ENCODE peak calls at places on chromosomes 6 and 20, in nine cellular contexts. D, V, Y, J, A, R, B, M and U are unnamed samples.
A peak's percentile ranks its signal among the peaks of the same experiment; 100 is the strongest.

GRCh38 chr6:24926192-24926591 is 9.6 kb downstream of the RIPOR2 start:
- DNase-seq in D (no peak), V (no peak), Y (no peak), J (no peak), A (no peak), R (no peak), B (no peak), M (no peak), U (peak; percentile 52)

GRCh38 chr6:18034798-18035202 is 47.4 kb upstream of the KIF13A start:
- DNase-seq in D (peak; percentile 65), V (peak; percentile 19), Y (no peak), J (no peak), A (peak; percentile 19), R (no peak), B (no peak), M (no peak), U (no peak)

GRCh38 chr6:167968091-167968490 is 29.4 kb upstream of the KIF25 start:
- DNase-seq in D (peak; percentile 65), V (no peak), Y (no peak), J (no peak), A (peak; percentile 43), R (no peak), B (no peak), M (no peak), U (no peak)

GRCh38 chr20:46230811-46231282 is 77.5 kb downstream of the CDH22 start:
- DNase-seq in D (peak; percentile 28), V (peak; percentile 24), Y (no peak), J (no peak), A (no peak), R (no peak), B (no peak), M (no peak), U (no peak)

GRCh38 chr6:121932071-121933009 is 467.1 kb upstream of the HSF2 start:
- DNase-seq in D (peak; percentile 1), V (peak; percentile 95), Y (no peak), J (peak; percentile 44), A (no peak), R (peak; percentile 39), B (no peak), M (no peak), U (no peak)

GRCh38 chr6:88623531-88623930 is 339.9 kb downstream of the RNGTT start:
- DNase-seq in D (no peak), V (no peak), Y (no peak), J (no peak), A (no peak), R (no peak), B (no peak), M (no peak), U (no peak)

GRCh38 chr6:26530203-26530602 is 8.0 kb upstream of the HMGN4 start:
- DNase-seq in D (no peak), V (no peak), Y (no peak), J (no peak), A (no peak), R (no peak), B (no peak), M (no peak), U (no peak)

GRCh38 chr6:87483929-87484328 is 11.2 kb downstream of the SLC35A1 start:
- DNase-seq in D (no peak), V (peak; percentile 43), Y (no peak), J (no peak), A (no peak), R (no peak), B (no peak), M (no peak), U (no peak)

GRCh38 chr6:18985958-18986357 is 598.8 kb downstream of the RNF144B start:
- DNase-seq in D (no peak), V (no peak), Y (no peak), J (no peak), A (no peak), R (no peak), B (no peak), M (no peak), U (no peak)

GRCh38 chr20:24948939-24949679 is at the start of gene CST7:
- DNase-seq in D (peak; percentile 62), V (no peak), Y (no peak), J (no peak), A (peak; percentile 10), R (peak; percentile 62), B (no peak), M (peak; percentile 66), U (peak; percentile 87)

GRCh38 chr20:24950836-24951525 is 1.9 kb downstream of the CST7 start:
- DNase-seq in D (no peak), V (no peak), Y (no peak), J (no peak), A (peak; percentile 6), R (no peak), B (no peak), M (peak; percentile 56), U (no peak)

GRCh38 chr20:24951536-24952047 is 2.5 kb downstream of the CST7 start:
- DNase-seq in D (no peak), V (no peak), Y (no peak), J (no peak), A (peak; percentile 2), R (no peak), B (no peak), M (peak; percentile 42), U (no peak)

GRCh38 chr20:24950128-24950835 is 1.2 kb downstream of the CST7 start:
- DNase-seq in D (no peak), V (no peak), Y (no peak), J (no peak), A (peak; percentile 9), R (no peak), B (no peak), M (peak; percentile 58), U (no peak)

GRCh38 chr20:24949756-24950127 is 673 bp downstream of the CST7 start:
- DNase-seq in D (no peak), V (no peak), Y (no peak), J (no peak), A (peak; percentile 7), R (no peak), B (no peak), M (peak; percentile 40), U (no peak)
- H3K4me1 ChIP-seq in D (no peaks in the 10 kb centered on the region), V (no peaks in the 10 kb centered on the region), Y (peaks cover 7% of the 10 kb centered on the region), J (peaks cover 41% of the 10 kb centered on the region), A (no peaks in the 10 kb centered on the region), R (peaks cover 5% of the 10 kb centered on the region), B (no peaks in the 10 kb centered on the region), M (no peaks in the 10 kb centered on the region), U (peaks cover 33% of the 10 kb centered on the region)

DNA sequence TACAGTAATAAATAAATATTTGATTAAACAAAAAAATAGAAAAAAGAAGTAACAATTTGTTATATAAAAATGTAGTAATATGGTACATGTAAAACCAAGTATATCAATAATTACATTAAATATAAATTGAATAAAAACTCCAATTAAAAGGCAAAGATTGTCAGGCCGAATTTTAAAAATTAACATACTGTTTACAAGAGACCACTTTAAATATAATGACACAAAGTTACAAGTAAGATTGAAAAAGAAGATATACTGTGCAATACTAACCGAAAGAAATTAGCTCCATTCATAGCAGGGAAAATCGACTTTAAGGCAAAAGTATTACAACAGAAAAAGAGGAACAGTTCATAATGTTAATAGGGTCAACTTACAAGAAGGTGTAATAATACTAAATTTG is 571.5 kb upstream of the ARID1B start:
- DNase-seq in D (no peak), V (no peak), Y (no peak), J (no peak), A (no peak), R (no peak), B (no peak), M (no peak), U (no peak)
- H3K9me3 ChIP-seq in D (no peaks in the 10 kb centered on the region), V (no peaks in the 10 kb centered on the region), Y (no peaks in the 10 kb centered on the region), J (peaks cover 43% of the 10 kb centered on the region), A (no peaks in the 10 kb centered on the region), R (peaks cover 10% of the 10 kb centered on the region), B (peaks cover 6% of the 10 kb centered on the region), M (no peaks in the 10 kb centered on the region), U (no peaks in the 10 kb centered on the region)

GRCh38 chr20:40683894-40684268 is 5.2 kb downstream of the MAFB start:
- DNase-seq in D (no peak), V (no peak), Y (no peak), J (no peak), A (no peak), R (no peak), B (no peak), M (no peak), U (no peak)

GRCh38 chr20:40685349-40685748 is 3.7 kb downstream of the MAFB start:
- DNase-seq in D (no peak), V (no peak), Y (no peak), J (no peak), A (no peak), R (no peak), B (no peak), M (no peak), U (no peak)

GRCh38 chr20:40682104-40683045 is 6.7 kb downstream of the MAFB start:
- DNase-seq in D (no peak), V (no peak), Y (peak; percentile 72), J (no peak), A (no peak), R (peak; percentile 74), B (no peak), M (no peak), U (no peak)

GRCh38 chr20:40681684-40682083 is 7.4 kb downstream of the MAFB start:
- DNase-seq in D (no peak), V (no peak), Y (no peak), J (no peak), A (no peak), R (no peak), B (no peak), M (no peak), U (no peak)

DNA sequence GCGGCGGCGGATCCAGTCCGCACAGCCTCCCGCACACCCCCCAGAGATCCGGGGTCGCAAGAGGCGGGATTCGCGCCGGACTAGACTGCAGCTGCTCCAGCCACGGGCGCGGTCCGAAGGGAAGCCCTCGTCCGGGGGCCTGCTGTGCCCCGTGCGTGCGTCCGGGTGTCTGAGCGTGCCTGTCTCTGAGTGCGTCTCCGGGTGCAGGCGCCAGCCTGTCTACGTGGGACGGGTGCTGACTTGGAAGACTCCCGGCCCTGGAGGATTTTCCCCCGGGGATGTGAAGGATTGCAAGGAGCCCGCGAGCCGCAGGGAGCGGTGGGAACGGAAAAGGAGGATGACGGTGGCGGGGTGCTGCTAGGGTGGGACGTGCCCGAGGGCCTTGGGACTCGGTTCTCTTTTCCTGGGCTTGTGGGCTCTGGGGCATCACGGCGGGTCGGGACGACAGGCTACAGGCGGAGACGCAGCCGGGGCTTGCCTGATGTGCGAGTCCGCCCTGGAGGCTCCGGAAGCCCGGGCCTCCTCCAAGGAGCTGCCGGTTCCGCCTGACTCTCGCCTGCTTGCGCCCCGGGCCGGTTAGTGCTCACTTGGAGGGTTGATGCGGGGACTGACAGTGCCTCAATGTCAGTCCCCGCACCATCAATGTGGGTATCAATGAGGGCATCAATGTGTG is 5.7 kb downstream of the MAFB start:
- DNase-seq in D (no peak), V (no peak), Y (peak; percentile 79), J (no peak), A (no peak), R (peak; percentile 69), B (no peak), M (no peak), U (no peak)
- H3K4me3 ChIP-seq in D (no peak overlapping the region), V (no peak overlapping the region), Y (peak overlapping the region; percentile 54), J (peak overlapping the region; percentile 68), A (no peak overlapping the region), R (peak overlapping the region; percentile 79), B (peak overlapping the region; percentile 50), M (peak overlapping the region; percentile 16), U (no peak overlapping the region)

DNA sequence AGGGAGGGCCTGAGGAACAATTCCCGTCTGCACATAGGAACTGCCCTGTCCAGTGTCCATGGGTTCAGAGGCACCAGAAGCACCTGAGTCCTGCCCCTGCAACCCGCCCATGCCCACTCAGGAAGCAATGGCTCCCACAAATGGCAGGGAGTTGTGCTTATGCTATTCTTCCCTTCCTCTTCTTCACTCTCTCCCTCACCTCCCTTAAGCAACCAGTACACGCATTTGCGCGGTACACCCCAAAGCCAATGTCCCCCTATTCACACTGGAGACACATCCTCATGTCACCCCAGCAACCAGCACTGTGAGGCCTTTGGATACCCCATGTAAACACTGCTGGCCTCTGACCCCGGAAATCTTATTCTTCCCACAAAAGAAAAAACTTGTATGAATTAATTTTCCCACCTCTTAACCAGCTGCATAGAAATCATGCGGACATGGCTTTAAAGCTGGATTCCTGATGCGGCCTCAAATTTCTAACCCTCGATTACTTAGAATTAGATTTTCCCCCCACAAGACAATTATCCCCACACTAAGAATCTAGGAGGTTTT is 30.9 kb downstream of the FYN start:
- DNase-seq in D (no peak), V (no peak), Y (no peak), J (no peak), A (no peak), R (no peak), B (no peak), M (no peak), U (no peak)
- H3K4me1 ChIP-seq in D (peaks cover 5% of the 10 kb centered on the region), V (peaks cover 21% of the 10 kb centered on the region), Y (peaks cover 74% of the 10 kb centered on the region), J (peaks cover 87% of the 10 kb centered on the region), A (peaks cover 3% of the 10 kb centered on the region), R (peaks cover 90% of the 10 kb centered on the region), B (no peaks in the 10 kb centered on the region), M (no peaks in the 10 kb centered on the region), U (peaks cover 100% of the 10 kb centered on the region)